ENCODE peak calls at places on chromosomes 16 and 17, in six cellular contexts. W is NCI-H1436; O is activated CD4-positive, alpha-beta T cell treated with anti-CD3 and anti-CD28 coated beads for 24 hours; E is RWPE1; X is cardiac muscle cell; A is body of pancreas. Q is an unnamed sample.

GRCh38 chr17:7897773-7898172 is 9.2 kb downstream of the CHD3 start:
- DNase-seq in E (peak; percentile 34), A (peak; percentile 59), X (peak; percentile 77), O (no peak), W (no peak), Q (no peak)

GRCh38 chr17:49616546-49617205 is 41.0 kb downstream of the NXPH3 start:
- DNase-seq in O (no peak), X (peak; percentile 98), A (peak; percentile 69), E (no peak), W (no peak), Q (no peak)

GRCh38 chr16:87375426-87376135 is 8.0 kb downstream of the FBXO31 start:
- DNase-seq in X (no peak), O (no peak), E (peak; percentile 58), A (no peak), W (no peak), Q (no peak)

GRCh38 chr17:18267366-18267765 is 6.9 kb downstream of the MIEF2 start:
- DNase-seq in O (no peak), A (no peak), E (no peak), W (no peak), X (no peak), Q (no peak)

GRCh38 chr17:81397314-81398169 is 2.3 kb downstream of the BAHCC1 start:
- DNase-seq in O (no peak), X (peak; percentile 74), A (no peak), W (peak; percentile 71), E (no peak), Q (no peak)

GRCh38 chr16:85639529-85640253 is 26.6 kb downstream of the GSE1 start:
- DNase-seq in X (no peak), E (peak; percentile 37), W (peak; percentile 70), O (no peak), A (peak; percentile 81), Q (no peak)

GRCh38 chr17:66988069-66988798 is 23.7 kb downstream of the CACNG4 start:
- DNase-seq in W (no peak), A (no peak), O (no peak), E (no peak), X (no peak), Q (no peak)

GRCh38 chr17:34658796-34659195 is 79.4 kb downstream of the TMEM132E start:
- DNase-seq in W (no peak), E (no peak), A (no peak), O (no peak), X (no peak), Q (no peak)

GRCh38 chr17:57715981-57716380 is 29.1 kb downstream of the CCDC182 start:
- DNase-seq in O (no peak), W (no peak), E (no peak), A (no peak), X (no peak), Q (no peak)

GRCh38 chr17:67013891-67014290 is 30.5 kb upstream of the CACNG1 start:
- DNase-seq in X (no peak), A (no peak), O (no peak), W (no peak), E (no peak), Q (no peak)

GRCh38 chr16:46899443-46900143 is 15.4 kb downstream of the GPT2 start:
- DNase-seq in E (no peak), X (peak; percentile 45), A (no peak), W (no peak), O (no peak), Q (no peak)

GRCh38 chr16:58299757-58300349 is 5.0 kb upstream of the PRSS54 start:
- DNase-seq in A (peak; percentile 7), X (peak; percentile 36), E (no peak), W (no peak), O (no peak), Q (no peak)

GRCh38 chr17:46782250-46782953 is 36.1 kb downstream of the WNT3 start:
- DNase-seq in A (peak; percentile 64), W (peak; percentile 34), O (no peak), E (peak; percentile 62), X (peak; percentile 30), Q (no peak)

GRCh38 chr17:18381953-18382245 is 4.3 kb downstream of the EVPLL start:
- DNase-seq in A (no peak), O (no peak), W (no peak), E (no peak), X (no peak), Q (no peak)

GRCh38 chr16:77812856-77813523 is 24.6 kb downstream of the VAT1L start:
- DNase-seq in W (no peak), A (no peak), E (no peak), O (no peak), X (no peak), Q (no peak)

GRCh38 chr17:6439951-6440350 is 4.3 kb upstream of the PIMREG start:
- DNase-seq in O (no peak), W (peak; percentile 10), E (no peak), A (no peak), X (no peak), Q (no peak)

GRCh38 chr16:30996324-30996999 is 11.5 kb downstream of the HSD3B7 start:
- DNase-seq in A (peak; percentile 31), E (no peak), W (no peak), O (no peak), X (no peak), Q (no peak)

GRCh38 chr17:43814026-43814425 is 18.9 kb downstream of the MPP3 start:
- DNase-seq in W (no peak), X (no peak), E (no peak), A (no peak), O (no peak), Q (no peak)

GRCh38 chr17:55567240-55568216 is 56.3 kb upstream of the SMIM36 start:
- DNase-seq in W (no peak), O (no peak), E (no peak), X (peak; percentile 66), A (peak; percentile 21), Q (no peak)

GRCh38 chr16:799111-799947 is 1.2 kb downstream of the GNG13 start:
- DNase-seq in A (no peak), W (no peak), O (no peak), X (no peak), E (no peak), Q (no peak)

GRCh38 chr16:9602201-9602600 is 510.8 kb downstream of the HAPSTR1 start:
- DNase-seq in E (no peak), A (no peak), W (no peak), X (no peak), O (no peak), Q (no peak)

GRCh38 chr16:84507011-84507982 is 2.8 kb upstream of the MEAK7 start:
- DNase-seq in X (no peak), O (no peak), E (no peak), W (no peak), A (no peak), Q (peak; percentile 45)

GRCh38 chr17:42402121-42402516 is 13.9 kb upstream of the STAT3 start:
- DNase-seq in W (no peak), E (no peak), O (no peak), A (no peak), X (no peak), Q (no peak)

GRCh38 chr17:14460502-14460901 is 159.6 kb downstream of the HS3ST3B1 start:
- DNase-seq in X (no peak), A (no peak), E (no peak), O (no peak), W (no peak), Q (no peak)

GRCh38 chr17:66540131-66540781 is 237.8 kb downstream of the PRKCA start:
- DNase-seq in E (no peak), O (no peak), A (peak; percentile 35), W (no peak), X (peak; percentile 89), Q (no peak)

GRCh38 chr16:87344165-87344930 is 27.2 kb upstream of the C16orf95 start:
- DNase-seq in A (no peak), O (no peak), W (no peak), X (no peak), E (no peak), Q (no peak)

GRCh38 chr17:71334041-71334781 is 786.6 kb upstream of the SOX9 start:
- DNase-seq in O (no peak), A (no peak), W (no peak), E (no peak), X (no peak), Q (no peak)

GRCh38 chr17:35789044-35789443 is 6.4 kb downstream of the MMP28 start:
- DNase-seq in W (no peak), E (no peak), X (no peak), O (no peak), A (no peak), Q (no peak)

GRCh38 chr17:206941-207560 is 25.6 kb upstream of the DOC2B start:
- DNase-seq in O (no peak), X (no peak), A (no peak), E (no peak), W (no peak), Q (no peak)

GRCh38 chr17:76658387-76658705 is 14.8 kb upstream of the ST6GALNAC1 start:
- DNase-seq in X (no peak), A (no peak), E (no peak), O (no peak), W (no peak), Q (no peak)

GRCh38 chr16:2977440-2977839 is 2.8 kb downstream of the PKMYT1 start:
- DNase-seq in W (peak; percentile 11), E (no peak), O (no peak), A (peak; percentile 94), X (no peak), Q (no peak)

GRCh38 chr17:46191332-46192210 is 1.7 kb downstream of the KANSL1 start:
- DNase-seq in E (peak; percentile 73), X (peak; percentile 51), A (no peak), O (no peak), W (peak; percentile 14), Q (no peak)

GRCh38 chr17:50908860-50909764 is 43.0 kb upstream of the TOB1 start:
- DNase-seq in X (no peak), E (no peak), W (no peak), O (no peak), A (peak; percentile 97), Q (no peak)

GRCh38 chr16:1557576-1557975 is 24.1 kb downstream of the TMEM204 start:
- DNase-seq in A (no peak), X (no peak), W (no peak), E (no peak), O (no peak), Q (no peak)